ENCODE peak calls at places on chromosomes 16 and 17, in six cellular contexts. K is brain microvascular endothelial cell, W is mesenchymal stem cell, P is heart right ventricle, S is vagina, E is GM23248. Z is an unnamed sample. For H3K27me3, the result is how much of the 10 kb centered on the place peaks cover.

GRCh38 chr16:3131755-3132377 is 3.0 kb upstream of the ZNF213 start:
- DNase-seq in P (no peak), W (peak), S (no peak), E (peak), K (peak), Z (peak)

GRCh38 chr17:2050246-2050866 is 4.5 kb upstream of the HIC1 start:
- DNase-seq in P (no peak), E (peak), W (peak), K (no peak), S (no peak), Z (peak)

GRCh38 chr17:83089322-83090156 is 10.1 kb downstream of the METRNL start:
- DNase-seq in K (no peak), S (no peak), W (no peak), E (peak), P (no peak), Z (peak)

GRCh38 chr16:3587547-3588110 is 10.4 kb upstream of the NLRC3 start:
- DNase-seq in S (no peak), E (no peak), P (no peak), W (no peak), K (no peak), Z (peak)

GRCh38 chr16:87123356-87124001 is 193.7 kb downstream of the C16orf95 start:
- DNase-seq in P (no peak), S (no peak), E (no peak), K (peak), W (peak), Z (peak)

GRCh38 chr16:13892301-13892700 is 27.7 kb upstream of the ERCC4 start:
- DNase-seq in K (no peak), P (no peak), S (no peak), W (no peak), E (no peak), Z (no peak)

GRCh38 chr16:12587170-12587569 is 216.5 kb downstream of the CPPED1 start:
- DNase-seq in W (no peak), S (no peak), K (no peak), P (no peak), E (no peak), Z (no peak)

GRCh38 chr17:43453331-43453812 is 30.4 kb upstream of the DHX8 start:
- DNase-seq in S (no peak), P (peak), W (peak), K (no peak), E (no peak), Z (no peak)

GRCh38 chr17:11334493-11334892 is 93.5 kb downstream of the SHISA6 start:
- DNase-seq in K (no peak), P (no peak), S (no peak), W (no peak), E (no peak), Z (no peak)

GRCh38 chr16:20859699-20860098 is 40.5 kb downstream of the DCUN1D3 start:
- DNase-seq in E (no peak), W (no peak), S (no peak), K (no peak), P (no peak), Z (no peak)

GRCh38 chr17:65362826-65363225 is 198.6 kb downstream of the AXIN2 start:
- DNase-seq in P (no peak), W (no peak), E (peak), S (no peak), K (no peak), Z (no peak)

GRCh38 chr16:87945351-87946042 is 5.7 kb upstream of the BANP start:
- DNase-seq in P (peak), W (peak), S (no peak), K (peak), E (peak), Z (peak)

GRCh38 chr17:70171159-70171558 is 1.8 kb downstream of the KCNJ2 start:
- DNase-seq in K (no peak), E (no peak), S (no peak), W (no peak), P (no peak), Z (no peak)

GRCh38 chr16:50502616-50503000 is 45.6 kb upstream of the NKD1 start:
- DNase-seq in K (no peak), S (peak), P (no peak), E (no peak), W (no peak), Z (no peak)

DNA sequence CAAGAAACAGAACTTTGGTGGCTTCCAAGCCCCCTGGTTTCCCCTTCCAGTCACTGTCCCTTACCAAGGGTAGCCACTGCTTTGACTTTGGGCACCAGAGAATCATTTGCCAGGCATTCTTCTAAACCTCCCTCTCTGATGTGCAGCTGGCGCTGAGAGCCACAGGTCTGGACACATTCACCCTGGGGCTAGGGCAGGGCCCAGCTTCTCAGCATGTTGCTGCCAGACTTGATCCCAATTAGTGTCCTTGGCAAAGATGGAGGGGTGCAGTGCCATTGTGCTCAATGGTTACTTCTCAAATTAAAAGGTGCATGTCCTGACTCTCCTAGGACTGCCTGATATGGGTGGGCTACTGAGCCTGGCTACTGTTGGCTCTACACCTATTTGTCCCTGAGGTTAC is 7.6 kb upstream of the SLC47A2 start:
- DNase-seq in P (no peak), E (no peak), W (no peak), S (no peak), K (no peak), Z (no peak)
- H3K4me3 ChIP-seq in P (no peak), E (no peak), W (no peak), S (no peak), K (no peak), Z (no peak)

GRCh38 chr17:34827008-34827407 is 134.3 kb downstream of the CCT6B start:
- DNase-seq in E (no peak), P (no peak), W (no peak), S (no peak), K (no peak), Z (peak)

GRCh38 chr17:34823023-34823422 is 138.2 kb downstream of the CCT6B start:
- DNase-seq in S (no peak), E (no peak), W (no peak), P (no peak), K (no peak), Z (no peak)

GRCh38 chr17:34826332-34826731 is 134.9 kb downstream of the CCT6B start:
- DNase-seq in E (peak), K (no peak), P (no peak), S (no peak), W (no peak), Z (peak)

GRCh38 chr17:34825102-34825501 is 136.2 kb downstream of the CCT6B start:
- DNase-seq in S (no peak), P (no peak), K (no peak), W (no peak), E (no peak), Z (no peak)

DNA sequence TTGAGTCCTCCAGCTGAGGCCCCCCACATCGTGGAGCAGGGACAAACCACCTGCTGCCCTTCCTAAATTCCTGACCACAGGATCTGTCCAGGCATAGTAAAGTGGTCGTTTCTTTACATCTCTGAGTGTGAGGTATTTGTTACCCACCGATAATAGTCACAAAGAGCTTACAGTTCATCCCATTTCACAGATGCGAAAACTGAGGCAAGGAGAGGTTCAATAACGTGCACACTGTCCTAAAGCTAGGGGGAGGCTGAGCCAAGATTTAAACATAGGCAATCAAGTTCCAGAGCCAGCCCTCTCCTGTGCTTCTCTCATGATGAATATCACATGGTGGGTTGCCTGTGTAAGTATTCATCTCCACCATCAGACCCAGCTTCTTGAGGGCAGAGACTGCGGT is 135.4 kb downstream of the CCT6B start:
- DNase-seq in W (no peak), P (no peak), K (no peak), E (no peak), S (no peak), Z (no peak)
- H3K27me3 ChIP-seq in W (under half), P (under half), K (under half), E (under half), S (under half), Z (under half)

GRCh38 chr16:31427441-31428276 is 501 bp downstream of the COX6A2 start:
- DNase-seq in P (peak), K (no peak), E (peak), S (no peak), W (no peak), Z (peak)
- H3K4me3 ChIP-seq in P (peak), K (no peak), E (peak), S (peak), W (no peak), Z (peak)

DNA sequence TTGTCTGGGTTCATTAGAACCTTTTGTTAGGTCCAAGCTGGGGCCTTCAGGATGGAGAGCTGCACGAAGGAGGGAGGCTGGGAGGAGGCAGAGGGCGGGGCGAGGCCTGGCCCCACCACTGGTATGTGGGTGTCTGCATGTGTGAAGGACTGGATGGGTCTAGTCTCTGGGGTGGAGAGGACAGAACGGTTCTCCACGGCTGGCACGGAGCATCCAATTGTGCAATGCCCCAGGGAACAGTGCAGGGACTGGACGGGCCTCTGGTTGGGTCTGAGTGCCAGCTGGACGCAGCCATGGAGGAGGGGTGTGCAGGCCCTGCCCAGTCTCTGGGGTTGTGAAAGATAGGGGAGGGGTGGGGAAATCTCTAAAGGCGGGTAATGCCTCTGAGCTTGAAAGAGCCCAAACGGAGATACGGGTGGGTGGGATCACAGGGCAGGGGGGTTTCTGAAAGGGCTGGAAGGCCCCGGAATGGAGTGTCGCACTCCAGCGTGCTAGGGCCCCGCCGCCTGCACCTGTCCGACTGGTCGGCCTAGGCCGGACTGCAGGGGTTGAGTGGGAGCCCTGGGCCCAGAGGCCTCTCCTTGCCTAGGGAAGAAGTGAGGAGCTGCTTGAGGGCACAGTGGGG is 1.6 kb downstream of the PPL start:
- DNase-seq in S (no peak), K (no peak), W (no peak), P (peak), E (peak), Z (no peak)
- H3K27me3 ChIP-seq in S (under half), K (under half), W (under half), P (under half), E (under half), Z (under half)

GRCh38 chr17:7234100-7235012 is at the start of gene DVL2:
- DNase-seq in W (peak), E (peak), K (peak), S (no peak), P (peak), Z (peak)
- H3K4me3 ChIP-seq in W (peak), E (peak), K (peak), S (peak), P (peak), Z (peak)

GRCh38 chr17:74213897-74214386 is 571 bp downstream of the TTYH2 start:
- DNase-seq in S (no peak), W (no peak), P (peak), E (no peak), K (no peak), Z (peak)
- H3K27me3 ChIP-seq in S (under half), W (under half), P (under half), E (under half), K (under half), Z (under half)